ENCODE peak calls at places on chromosomes 12 and 14, in eight cellular contexts. One of them, this sample, is unnamed.

GRCh38 chr14:39376671-39377403 is 55.4 kb downstream of the FBXO33 start:
- DNase-seq in NB4: no peak
- DNase-seq in lower leg skin: no peak
- DNase-seq in endothelial cell: no peak
- DNase-seq in left ventricle myocardium inferior: no peak
- DNase-seq in ovary: no peak
- DNase-seq in adrenal gland: no peak
- DNase-seq in ascending aorta: no peak
- DNase-seq in this sample: no peak

GRCh38 chr12:95996034-95996658 is at the start of gene HAL:
- DNase-seq in left ventricle myocardium inferior: peak; percentile 22
- DNase-seq in adrenal gland: no peak
- DNase-seq in NB4: peak; percentile 97
- DNase-seq in endothelial cell: no peak
- DNase-seq in ovary: no peak
- DNase-seq in lower leg skin: peak; percentile 64
- DNase-seq in ascending aorta: no peak
- DNase-seq in this sample: no peak

GRCh38 chr12:46430340-46430948 is 57.9 kb upstream of the SLC38A2 start:
- DNase-seq in endothelial cell: no peak
- DNase-seq in NB4: peak; percentile 73
- DNase-seq in ascending aorta: no peak
- DNase-seq in adrenal gland: no peak
- DNase-seq in lower leg skin: no peak
- DNase-seq in ovary: no peak
- DNase-seq in left ventricle myocardium inferior: no peak
- DNase-seq in this sample: no peak

GRCh38 chr12:67442896-67443295 is 173.7 kb downstream of the CAND1 start:
- DNase-seq in endothelial cell: no peak
- DNase-seq in ovary: no peak
- DNase-seq in NB4: no peak
- DNase-seq in lower leg skin: no peak
- DNase-seq in left ventricle myocardium inferior: no peak
- DNase-seq in adrenal gland: no peak
- DNase-seq in ascending aorta: no peak
- DNase-seq in this sample: no peak

GRCh38 chr14:56514663-56515371 is 64.8 kb upstream of the TMEM260 start:
- DNase-seq in adrenal gland: no peak
- DNase-seq in ascending aorta: no peak
- DNase-seq in lower leg skin: no peak
- DNase-seq in left ventricle myocardium inferior: no peak
- DNase-seq in endothelial cell: no peak
- DNase-seq in NB4: peak; percentile 6
- DNase-seq in ovary: no peak
- DNase-seq in this sample: no peak

GRCh38 chr12:94592080-94592479 is 58.3 kb downstream of the TMCC3 start:
- DNase-seq in lower leg skin: no peak
- DNase-seq in NB4: no peak
- DNase-seq in ovary: no peak
- DNase-seq in adrenal gland: no peak
- DNase-seq in ascending aorta: no peak
- DNase-seq in left ventricle myocardium inferior: no peak
- DNase-seq in endothelial cell: no peak
- DNase-seq in this sample: no peak

GRCh38 chr14:92578511-92578910 is 64.9 kb downstream of the RIN3 start:
- DNase-seq in left ventricle myocardium inferior: no peak
- DNase-seq in lower leg skin: no peak
- DNase-seq in endothelial cell: no peak
- DNase-seq in ascending aorta: peak; percentile 66
- DNase-seq in ovary: no peak
- DNase-seq in NB4: no peak
- DNase-seq in adrenal gland: no peak
- DNase-seq in this sample: no peak

GRCh38 chr12:99154264-99154982 is 493.1 kb upstream of the GARIN6 start:
- DNase-seq in ovary: no peak
- DNase-seq in left ventricle myocardium inferior: no peak
- DNase-seq in adrenal gland: no peak
- DNase-seq in ascending aorta: no peak
- DNase-seq in endothelial cell: no peak
- DNase-seq in lower leg skin: no peak
- DNase-seq in NB4: no peak
- DNase-seq in this sample: no peak

GRCh38 chr14:90784621-90785270 is 31.5 kb downstream of the TTC7B start:
- DNase-seq in left ventricle myocardium inferior: no peak
- DNase-seq in ovary: no peak
- DNase-seq in endothelial cell: no peak
- DNase-seq in NB4: no peak
- DNase-seq in lower leg skin: no peak
- DNase-seq in ascending aorta: no peak
- DNase-seq in adrenal gland: no peak
- DNase-seq in this sample: no peak

DNA sequence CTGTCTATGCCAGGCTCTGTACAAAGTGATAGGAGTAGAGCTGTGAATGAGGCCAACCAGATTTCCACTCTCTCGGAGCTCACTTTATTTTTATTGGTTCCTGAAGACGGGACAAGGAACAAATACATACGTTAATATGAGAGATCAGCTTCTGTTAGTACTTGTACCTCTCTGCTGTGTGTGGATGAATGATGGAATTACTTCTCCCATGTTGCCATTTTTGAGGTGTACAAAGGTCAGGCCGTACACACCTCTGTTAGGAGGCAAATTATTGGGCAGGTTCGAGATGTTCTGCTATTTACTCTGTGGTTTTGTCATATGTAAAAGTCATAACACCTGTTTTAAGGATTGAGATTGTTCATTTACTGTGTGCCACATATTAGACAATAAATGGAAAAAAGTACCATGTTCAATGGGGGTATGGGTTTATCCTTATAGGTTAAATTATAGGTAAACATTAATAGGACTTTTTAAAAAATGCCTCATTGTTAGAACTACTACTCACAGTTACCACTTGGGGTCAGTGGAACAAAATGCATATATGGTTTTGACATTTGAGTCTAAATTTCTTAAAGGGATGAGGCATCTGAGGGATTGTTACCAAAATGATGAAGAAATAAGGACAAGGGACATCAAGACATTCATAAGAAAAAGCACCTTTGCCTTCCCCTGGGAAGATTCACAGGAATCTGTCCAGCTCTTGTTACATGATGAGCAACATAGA is 26.9 kb downstream of the WBP11 start:
- DNase-seq in endothelial cell: no peak
- DNase-seq in ovary: no peak
- DNase-seq in left ventricle myocardium inferior: no peak
- DNase-seq in NB4: peak; percentile 39
- DNase-seq in lower leg skin: no peak
- DNase-seq in adrenal gland: no peak
- DNase-seq in ascending aorta: no peak
- DNase-seq in this sample: no peak
- TF ChIP-seq CTCF in endothelial cell: peak; percentile 5
- TF ChIP-seq CTCF in ovary: no peak
- TF ChIP-seq CTCF in left ventricle myocardium inferior: peak; percentile 26
- TF ChIP-seq CTCF in NB4: no peak
- TF ChIP-seq CTCF in lower leg skin: no peak
- TF ChIP-seq CTCF in adrenal gland: no peak
- TF ChIP-seq CTCF in ascending aorta: peak; percentile 17
- TF ChIP-seq CTCF in this sample: peak; percentile 55

GRCh38 chr14:89013098-89013504 is 188.7 kb downstream of the TTC8 start:
- DNase-seq in ovary: no peak
- DNase-seq in lower leg skin: no peak
- DNase-seq in NB4: peak; percentile 41
- DNase-seq in left ventricle myocardium inferior: no peak
- DNase-seq in ascending aorta: no peak
- DNase-seq in adrenal gland: no peak
- DNase-seq in endothelial cell: no peak
- DNase-seq in this sample: no peak
- TF ChIP-seq CTCF in ovary: no peak
- TF ChIP-seq CTCF in lower leg skin: no peak
- TF ChIP-seq CTCF in NB4: no peak
- TF ChIP-seq CTCF in left ventricle myocardium inferior: peak; percentile 19
- TF ChIP-seq CTCF in ascending aorta: no peak
- TF ChIP-seq CTCF in adrenal gland: no peak
- TF ChIP-seq CTCF in endothelial cell: no peak
- TF ChIP-seq CTCF in this sample: peak; percentile 41

GRCh38 chr12:107543841-107544240 is 141.8 kb upstream of the PWP1 start:
- DNase-seq in NB4: no peak
- DNase-seq in endothelial cell: no peak
- DNase-seq in lower leg skin: no peak
- DNase-seq in adrenal gland: no peak
- DNase-seq in left ventricle myocardium inferior: no peak
- DNase-seq in ovary: no peak
- DNase-seq in ascending aorta: no peak
- DNase-seq in this sample: no peak
- TF ChIP-seq CTCF in NB4: peak; percentile 10
- TF ChIP-seq CTCF in endothelial cell: no peak
- TF ChIP-seq CTCF in lower leg skin: no peak
- TF ChIP-seq CTCF in adrenal gland: no peak
- TF ChIP-seq CTCF in left ventricle myocardium inferior: no peak
- TF ChIP-seq CTCF in ovary: no peak
- TF ChIP-seq CTCF in ascending aorta: no peak
- TF ChIP-seq CTCF in this sample: no peak

GRCh38 chr14:58824796-58825195 is 187.0 kb downstream of the DACT1 start:
- DNase-seq in NB4: no peak
- DNase-seq in adrenal gland: no peak
- DNase-seq in ascending aorta: no peak
- DNase-seq in left ventricle myocardium inferior: no peak
- DNase-seq in lower leg skin: no peak
- DNase-seq in endothelial cell: no peak
- DNase-seq in ovary: no peak
- DNase-seq in this sample: no peak

GRCh38 chr14:58829594-58829993 is 191.8 kb downstream of the DACT1 start:
- DNase-seq in left ventricle myocardium inferior: no peak
- DNase-seq in adrenal gland: no peak
- DNase-seq in lower leg skin: no peak
- DNase-seq in NB4: no peak
- DNase-seq in ovary: no peak
- DNase-seq in ascending aorta: no peak
- DNase-seq in endothelial cell: no peak
- DNase-seq in this sample: no peak

GRCh38 chr14:58824106-58824505 is 186.3 kb downstream of the DACT1 start:
- DNase-seq in NB4: no peak
- DNase-seq in adrenal gland: no peak
- DNase-seq in ascending aorta: no peak
- DNase-seq in left ventricle myocardium inferior: no peak
- DNase-seq in ovary: no peak
- DNase-seq in lower leg skin: no peak
- DNase-seq in endothelial cell: no peak
- DNase-seq in this sample: no peak

GRCh38 chr14:58828298-58828697 is 190.5 kb downstream of the DACT1 start:
- DNase-seq in NB4: no peak
- DNase-seq in lower leg skin: no peak
- DNase-seq in adrenal gland: no peak
- DNase-seq in ascending aorta: no peak
- DNase-seq in left ventricle myocardium inferior: no peak
- DNase-seq in endothelial cell: no peak
- DNase-seq in ovary: no peak
- DNase-seq in this sample: no peak

GRCh38 chr14:58826845-58827686 is 189.3 kb downstream of the DACT1 start:
- DNase-seq in lower leg skin: no peak
- DNase-seq in adrenal gland: no peak
- DNase-seq in NB4: peak; percentile 19
- DNase-seq in left ventricle myocardium inferior: no peak
- DNase-seq in ascending aorta: no peak
- DNase-seq in ovary: no peak
- DNase-seq in endothelial cell: no peak
- DNase-seq in this sample: no peak
- TF ChIP-seq CTCF in lower leg skin: no peak
- TF ChIP-seq CTCF in adrenal gland: peak; percentile 31
- TF ChIP-seq CTCF in NB4: no peak
- TF ChIP-seq CTCF in left ventricle myocardium inferior: peak; percentile 27
- TF ChIP-seq CTCF in ascending aorta: no peak
- TF ChIP-seq CTCF in ovary: no peak
- TF ChIP-seq CTCF in endothelial cell: peak; percentile 95
- TF ChIP-seq CTCF in this sample: peak; percentile 76

GRCh38 chr12:6327159-6327558 is 14.7 kb downstream of the TNFRSF1A start:
- DNase-seq in ovary: no peak
- DNase-seq in left ventricle myocardium inferior: no peak
- DNase-seq in lower leg skin: no peak
- DNase-seq in ascending aorta: no peak
- DNase-seq in NB4: no peak
- DNase-seq in adrenal gland: no peak
- DNase-seq in endothelial cell: no peak
- DNase-seq in this sample: no peak

GRCh38 chr12:6323995-6324711 is 13.7 kb downstream of the PLEKHG6 start:
- DNase-seq in lower leg skin: no peak
- DNase-seq in endothelial cell: no peak
- DNase-seq in adrenal gland: no peak
- DNase-seq in ovary: no peak
- DNase-seq in NB4: no peak
- DNase-seq in ascending aorta: no peak
- DNase-seq in left ventricle myocardium inferior: no peak
- DNase-seq in this sample: no peak

GRCh38 chr12:6323340-6323994 is 13.0 kb downstream of the PLEKHG6 start:
- DNase-seq in left ventricle myocardium inferior: no peak
- DNase-seq in NB4: peak; percentile 90
- DNase-seq in ovary: no peak
- DNase-seq in lower leg skin: no peak
- DNase-seq in ascending aorta: no peak
- DNase-seq in adrenal gland: no peak
- DNase-seq in endothelial cell: peak; percentile 57
- DNase-seq in this sample: no peak

GRCh38 chr12:6326316-6326959 is 15.4 kb downstream of the TNFRSF1A start:
- DNase-seq in endothelial cell: peak; percentile 51
- DNase-seq in left ventricle myocardium inferior: peak; percentile 53
- DNase-seq in lower leg skin: no peak
- DNase-seq in NB4: peak; percentile 82
- DNase-seq in ovary: peak; percentile 77
- DNase-seq in ascending aorta: no peak
- DNase-seq in adrenal gland: no peak
- DNase-seq in this sample: no peak

DNA sequence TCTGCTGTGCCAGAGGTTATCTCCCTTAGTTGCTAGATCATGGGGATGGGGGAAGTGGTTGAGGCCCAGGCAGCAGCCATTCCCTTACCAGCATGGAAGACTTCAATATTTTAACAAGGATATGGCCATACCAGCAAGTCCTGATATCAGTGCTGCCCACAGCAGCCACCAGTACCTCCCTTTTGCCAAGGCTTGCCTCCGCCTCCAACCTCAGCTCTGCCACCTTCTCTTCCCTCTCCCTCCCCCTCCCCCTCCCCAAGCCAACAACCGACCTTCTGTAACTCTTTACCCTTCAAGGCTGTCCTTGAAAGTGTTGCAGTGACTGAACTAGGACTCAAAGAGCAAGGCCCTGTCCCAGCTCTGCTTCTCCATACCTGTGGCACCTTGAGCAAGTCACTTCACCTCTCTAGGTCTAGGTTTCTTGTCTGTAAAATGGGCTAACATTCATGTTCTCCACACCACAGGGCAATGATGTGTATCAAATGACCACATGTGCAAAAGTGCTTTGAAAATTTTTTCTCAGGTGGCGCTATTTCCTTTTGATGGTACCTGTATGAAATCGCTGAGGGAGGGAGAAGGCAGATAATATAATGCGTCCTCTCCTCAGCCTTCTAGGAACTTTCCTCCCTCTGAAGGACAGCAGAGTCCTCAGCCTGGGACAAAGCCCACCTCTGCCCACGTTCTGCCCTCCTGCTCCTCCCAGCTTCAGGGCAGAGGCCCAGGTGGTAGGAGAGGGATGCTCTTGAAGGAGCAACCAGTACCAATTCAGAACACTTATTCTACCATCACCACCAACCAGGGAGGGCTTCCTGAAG is 14.7 kb downstream of the PLEKHG6 start:
- DNase-seq in NB4: peak; percentile 51
- DNase-seq in endothelial cell: no peak
- DNase-seq in left ventricle myocardium inferior: no peak
- DNase-seq in ovary: no peak
- DNase-seq in adrenal gland: no peak
- DNase-seq in ascending aorta: no peak
- DNase-seq in lower leg skin: no peak
- DNase-seq in this sample: no peak
- TF ChIP-seq CTCF in NB4: no peak
- TF ChIP-seq CTCF in endothelial cell: no peak
- TF ChIP-seq CTCF in left ventricle myocardium inferior: no peak
- TF ChIP-seq CTCF in ovary: no peak
- TF ChIP-seq CTCF in adrenal gland: no peak
- TF ChIP-seq CTCF in ascending aorta: no peak
- TF ChIP-seq CTCF in lower leg skin: no peak
- TF ChIP-seq CTCF in this sample: no peak

This sample was measured in type B pancreatic cell.